ENCODE peak calls at places on chromosomes 13 and 19, in four cellular contexts. One of them, this sample, is unnamed.

GRCh38 chr13:95418946-95419345 is 117.7 kb upstream of the ABCC4 start:
- DNase-seq in heart left ventricle: no peak
- DNase-seq in psoas muscle: no peak
- DNase-seq in PC-3: no peak
- DNase-seq in this sample: no peak

GRCh38 chr19:15358918-15359317 is 20.7 kb downstream of the AKAP8 start:
- DNase-seq in heart left ventricle: no peak
- DNase-seq in psoas muscle: no peak
- DNase-seq in PC-3: no peak
- DNase-seq in this sample: no peak

GRCh38 chr19:42313096-42313839 is at the start of gene TMEM145:
- DNase-seq in heart left ventricle: no peak
- DNase-seq in psoas muscle: peak; percentile 47
- DNase-seq in PC-3: no peak
- DNase-seq in this sample: peak; percentile 62

GRCh38 chr19:13985771-13986347 is 20.3 kb downstream of the RFX1 start:
- DNase-seq in heart left ventricle: no peak
- DNase-seq in psoas muscle: no peak
- DNase-seq in PC-3: no peak
- DNase-seq in this sample: no peak

GRCh38 chr19:11736696-11737095 is 2.0 kb downstream of the ZNF823 start:
- DNase-seq in heart left ventricle: peak; percentile 74
- DNase-seq in psoas muscle: peak; percentile 31
- DNase-seq in PC-3: peak; percentile 38
- DNase-seq in this sample: peak; percentile 7

GRCh38 chr13:31081316-31081715 is 80.4 kb downstream of the HSPH1 start:
- DNase-seq in heart left ventricle: no peak
- DNase-seq in psoas muscle: no peak
- DNase-seq in PC-3: no peak
- DNase-seq in this sample: no peak

GRCh38 chr19:35612224-35612558 is 344 bp upstream of the HAUS5 start:
- DNase-seq in heart left ventricle: no peak
- DNase-seq in psoas muscle: no peak
- DNase-seq in PC-3: no peak
- DNase-seq in this sample: no peak

GRCh38 chr13:97274782-97275252 is 52.7 kb downstream of the MBNL2 start:
- DNase-seq in heart left ventricle: no peak
- DNase-seq in psoas muscle: no peak
- DNase-seq in PC-3: peak; percentile 63
- DNase-seq in this sample: no peak

GRCh38 chr19:3135961-3136683 is at the start of gene GNA15:
- DNase-seq in heart left ventricle: peak; percentile 18
- DNase-seq in psoas muscle: no peak
- DNase-seq in PC-3: no peak
- DNase-seq in this sample: no peak

GRCh38 chr13:103009061-103009840 is 57.0 kb downstream of the SLC10A2 start:
- DNase-seq in heart left ventricle: no peak
- DNase-seq in psoas muscle: no peak
- DNase-seq in PC-3: no peak
- DNase-seq in this sample: no peak

GRCh38 chr19:34193439-34193838 is 21.1 kb downstream of the LSM14A start:
- DNase-seq in heart left ventricle: no peak
- DNase-seq in psoas muscle: no peak
- DNase-seq in PC-3: no peak
- DNase-seq in this sample: no peak
- H3K27ac ChIP-seq in heart left ventricle: no peak overlapping the region
- H3K27ac ChIP-seq in psoas muscle: no peak overlapping the region
- H3K27ac ChIP-seq in PC-3: no peak overlapping the region
- H3K27ac ChIP-seq in this sample: no peak overlapping the region

GRCh38 chr19:38317104-38317612 is 1.4 kb upstream of the YIF1B start:
- DNase-seq in heart left ventricle: no peak
- DNase-seq in psoas muscle: no peak
- DNase-seq in PC-3: no peak
- DNase-seq in this sample: no peak

GRCh38 chr19:38316477-38317067 is 825 bp upstream of the YIF1B start:
- DNase-seq in heart left ventricle: no peak
- DNase-seq in psoas muscle: no peak
- DNase-seq in PC-3: no peak
- DNase-seq in this sample: no peak

GRCh38 chr19:38319421-38320258 is at the start of gene KCNK6:
- DNase-seq in heart left ventricle: peak; percentile 57
- DNase-seq in psoas muscle: peak; percentile 39
- DNase-seq in PC-3: no peak
- DNase-seq in this sample: peak; percentile 65

GRCh38 chr19:38320969-38321339 is 1.3 kb downstream of the KCNK6 start:
- DNase-seq in heart left ventricle: no peak
- DNase-seq in psoas muscle: no peak
- DNase-seq in PC-3: no peak
- DNase-seq in this sample: no peak

GRCh38 chr19:38318595-38319142 is 976 bp upstream of the KCNK6 start:
- DNase-seq in heart left ventricle: peak; percentile 66
- DNase-seq in psoas muscle: no peak
- DNase-seq in PC-3: no peak
- DNase-seq in this sample: no peak
- H3K4me3 ChIP-seq in heart left ventricle: no peak overlapping the region
- H3K4me3 ChIP-seq in psoas muscle: no peak overlapping the region
- H3K4me3 ChIP-seq in PC-3: no peak overlapping the region
- H3K4me3 ChIP-seq in this sample: no peak overlapping the region

GRCh38 chr19:54729416-54730188 is 5.4 kb downstream of the KIR3DL3 start:
- DNase-seq in heart left ventricle: no peak
- DNase-seq in psoas muscle: no peak
- DNase-seq in PC-3: no peak
- DNase-seq in this sample: no peak
- H3K9me3 ChIP-seq in heart left ventricle: no peaks in the 10 kb centered on the region
- H3K9me3 ChIP-seq in psoas muscle: no peaks in the 10 kb centered on the region
- H3K9me3 ChIP-seq in PC-3: no peaks in the 10 kb centered on the region
- H3K9me3 ChIP-seq in this sample: no peaks in the 10 kb centered on the region

GRCh38 chr13:60759499-60759898 is 362.5 kb downstream of the TDRD3 start:
- DNase-seq in heart left ventricle: no peak
- DNase-seq in psoas muscle: no peak
- DNase-seq in PC-3: peak; percentile 59
- DNase-seq in this sample: peak; percentile 52
- H3K27ac ChIP-seq in heart left ventricle: no peak overlapping the region
- H3K27ac ChIP-seq in psoas muscle: no peak overlapping the region
- H3K27ac ChIP-seq in PC-3: no peak overlapping the region
- H3K27ac ChIP-seq in this sample: no peak overlapping the region

DNA sequence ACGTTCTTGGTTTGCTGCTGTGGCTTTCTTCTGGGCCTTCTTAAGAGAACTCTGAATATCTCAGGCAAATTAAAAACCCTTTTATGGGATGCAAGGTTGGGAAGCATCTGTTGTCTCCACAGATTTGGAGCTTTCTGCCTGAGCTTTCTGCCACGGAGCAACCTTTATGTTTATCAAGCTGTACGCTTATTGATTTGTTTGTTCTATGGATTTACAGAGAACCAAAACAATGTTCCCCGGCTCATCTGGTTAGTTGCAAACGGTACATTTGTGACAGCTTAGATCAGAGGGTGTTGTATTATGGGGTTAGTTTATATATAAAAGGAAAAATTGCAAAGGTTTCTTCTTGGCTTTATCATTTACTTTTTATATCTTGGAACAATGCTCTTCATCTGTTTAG is 479.6 kb downstream of the DIAPH3 start:
- DNase-seq in heart left ventricle: no peak
- DNase-seq in psoas muscle: no peak
- DNase-seq in PC-3: no peak
- DNase-seq in this sample: no peak
- H3K4me3 ChIP-seq in heart left ventricle: no peak overlapping the region
- H3K4me3 ChIP-seq in psoas muscle: no peak overlapping the region
- H3K4me3 ChIP-seq in PC-3: no peak overlapping the region
- H3K4me3 ChIP-seq in this sample: no peak overlapping the region

GRCh38 chr19:51644636-51645271 is 1.9 kb downstream of the SIGLEC14 start:
- DNase-seq in heart left ventricle: no peak
- DNase-seq in psoas muscle: no peak
- DNase-seq in PC-3: no peak
- DNase-seq in this sample: peak; percentile 32
- H3K9me3 ChIP-seq in heart left ventricle: no peaks in the 10 kb centered on the region
- H3K9me3 ChIP-seq in psoas muscle: no peaks in the 10 kb centered on the region
- H3K9me3 ChIP-seq in PC-3: no peaks in the 10 kb centered on the region
- H3K9me3 ChIP-seq in this sample: no peaks in the 10 kb centered on the region

This sample was measured in body of pancreas.